ENCODE peak calls at places on chromosomes 4 and X, in seven cellular contexts. I is amniotic stem cell, O is neural crest cell, H is NCI-H1436, J is NCI-H2081, G is renal cortical epithelial cell, M is WTC11. R is an unnamed sample.

GRCh38 chrX:40171513-40172168 is 73.9 kb upstream of the BCOR start:
- DNase-seq in H (no peak), M (no peak), G (no peak), I (peak), J (no peak), O (no peak), R (no peak)

GRCh38 chr4:94339779-94340178 is 2.9 kb downstream of the HPGDS start:
- DNase-seq in M (no peak), O (no peak), G (no peak), J (no peak), I (no peak), H (no peak), R (no peak)

GRCh38 chr4:6674500-6675149 is 19.1 kb upstream of the S100P start:
- DNase-seq in H (no peak), M (no peak), O (no peak), J (peak), G (peak), I (no peak), R (peak)

GRCh38 chrX:104136241-104137019 is 20.4 kb downstream of the SLC25A53 start:
- DNase-seq in I (peak), G (peak), O (peak), H (peak), J (peak), M (peak), R (peak)

GRCh38 chr4:173486714-173487392 is 43.2 kb downstream of the HAND2 start:
- DNase-seq in H (peak), O (no peak), G (no peak), M (no peak), J (no peak), I (no peak), R (peak)

GRCh38 chr4:8821151-8821950 is 50.3 kb downstream of the HMX1 start:
- DNase-seq in J (no peak), O (no peak), I (no peak), M (no peak), H (no peak), G (no peak), R (no peak)

GRCh38 chr4:48173055-48173991 is 39.3 kb upstream of the TXK start:
- DNase-seq in O (no peak), G (peak), J (no peak), M (no peak), H (no peak), I (peak), R (peak)

GRCh38 chr4:140497776-140498636 is at the start of gene MGAT4D:
- DNase-seq in O (peak), I (no peak), M (peak), J (no peak), H (no peak), G (no peak), R (no peak)

GRCh38 chrX:46477435-46477834 is 67.8 kb downstream of the ZNF674 start:
- DNase-seq in H (no peak), G (peak), J (no peak), I (no peak), M (no peak), O (no peak), R (no peak)

GRCh38 chr4:68895561-68896198 is 55.9 kb downstream of the UGT2A3 start:
- DNase-seq in I (no peak), J (no peak), G (no peak), H (no peak), M (no peak), O (no peak), R (peak)

GRCh38 chr4:14529653-14530052 is 472.6 kb upstream of the CPEB2 start:
- DNase-seq in J (no peak), M (no peak), H (no peak), I (peak), O (no peak), G (peak), R (peak)

GRCh38 chrX:47145408-47146120 is 543 bp downstream of the RBM10 start:
- DNase-seq in O (no peak), I (no peak), H (no peak), M (no peak), G (no peak), J (no peak), R (no peak)

GRCh38 chrX:45513042-45513441 is 312.4 kb upstream of the DIPK2B start:
- DNase-seq in O (no peak), H (no peak), J (no peak), M (no peak), I (no peak), G (no peak), R (peak)

GRCh38 chr4:2085496-2085901 is 26.4 kb downstream of the NAT8L start:
- DNase-seq in M (no peak), O (peak), J (no peak), H (no peak), G (no peak), I (no peak), R (no peak)

GRCh38 chr4:95636061-95636460 is 87.3 kb upstream of the UNC5C start:
- DNase-seq in M (no peak), I (no peak), H (no peak), O (no peak), J (no peak), G (no peak), R (no peak)

GRCh38 chrX:130304587-130305368 is 34.9 kb upstream of the SLC25A14 start:
- DNase-seq in H (no peak), J (no peak), I (no peak), O (no peak), M (no peak), G (no peak), R (no peak)

GRCh38 chr4:107760281-107760947 is 40.4 kb upstream of the PAPSS1 start:
- DNase-seq in J (no peak), I (no peak), G (no peak), M (no peak), H (no peak), O (no peak), R (no peak)

GRCh38 chr4:30380404-30380998 is 339.7 kb upstream of the PCDH7 start:
- DNase-seq in H (peak), I (peak), O (peak), G (peak), J (peak), M (peak), R (peak)

GRCh38 chr4:17400696-17401095 is 111.2 kb downstream of the QDPR start:
- DNase-seq in J (no peak), I (no peak), M (no peak), O (no peak), H (no peak), G (no peak), R (no peak)

GRCh38 chr4:103424853-103425252 is 226.7 kb upstream of the CENPE start:
- DNase-seq in O (no peak), H (no peak), G (peak), J (no peak), M (no peak), I (no peak), R (no peak)

GRCh38 chrX:9785944-9786741 is at the start of gene SHROOM2:
- DNase-seq in H (no peak), M (peak), J (no peak), O (peak), G (no peak), I (no peak), R (no peak)

GRCh38 chrX:154368630-154369452 is 5.6 kb downstream of the FLNA start:
- DNase-seq in J (no peak), H (no peak), O (no peak), M (peak), G (peak), I (peak), R (peak)

GRCh38 chr4:155604718-155605601 is 61.7 kb upstream of the GUCY1A1 start:
- DNase-seq in O (no peak), I (peak), J (no peak), M (no peak), G (peak), H (no peak), R (peak)

GRCh38 chr4:86089924-86090323 is 269.9 kb downstream of the MAPK10 start:
- DNase-seq in I (no peak), G (no peak), O (no peak), J (no peak), M (no peak), H (no peak), R (no peak)

GRCh38 chr4:101114936-101115372 is 232.4 kb downstream of the PPP3CA start:
- DNase-seq in G (peak), J (no peak), I (no peak), M (no peak), O (peak), H (no peak), R (peak)

GRCh38 chr4:140135529-140136021 is 18.4 kb downstream of the MAML3 start:
- DNase-seq in J (peak), H (peak), M (no peak), O (no peak), I (no peak), G (no peak), R (no peak)

GRCh38 chrX:48477960-48478755 is 2.2 kb downstream of the FTSJ1 start:
- DNase-seq in I (no peak), J (no peak), M (no peak), H (no peak), O (no peak), G (no peak), R (no peak)

GRCh38 chrX:42247241-42247640 is 323.9 kb upstream of the CASK start:
- DNase-seq in J (no peak), I (no peak), O (no peak), G (peak), H (no peak), M (no peak), R (peak)

GRCh38 chr4:82031386-82031785 is 342.4 kb downstream of the HNRNPD start:
- DNase-seq in H (no peak), J (no peak), M (no peak), O (no peak), G (no peak), I (no peak), R (no peak)

GRCh38 chr4:129900430-129900953 is 804.5 kb downstream of the C4orf33 start:
- DNase-seq in J (no peak), M (no peak), G (no peak), I (no peak), H (no peak), O (no peak), R (no peak)

GRCh38 chrX:48696301-48697181 is at the start of gene SUV39H1:
- DNase-seq in O (peak), J (peak), G (peak), H (peak), I (peak), M (peak), R (peak)

GRCh38 chr4:76105652-76106051 is 31.1 kb downstream of the ART3 start:
- DNase-seq in M (no peak), O (no peak), G (no peak), J (no peak), H (no peak), I (no peak), R (no peak)

GRCh38 chr4:111512081-111512774 is 633.0 kb upstream of the FAM241A start:
- DNase-seq in O (no peak), H (no peak), J (no peak), I (peak), G (peak), M (no peak), R (peak)

GRCh38 chr4:98447648-98448047 is 186.5 kb downstream of the RAP1GDS1 start:
- DNase-seq in H (no peak), M (peak), O (no peak), J (no peak), G (no peak), I (no peak), R (no peak)

GRCh38 chr4:154314248-154314647 is 177.4 kb downstream of the DCHS2 start:
- DNase-seq in M (no peak), G (peak), H (no peak), I (peak), J (no peak), O (no peak), R (peak)